ENCODE peak calls at places on chromosomes 2 and 18, in six cellular contexts. V, K, F, Y, G and L are unnamed samples.

GRCh38 chr18:76805221-76805620 is 17.1 kb upstream of the ZNF236 start:
- DNase-seq in V (no peak), K (no peak), F (no peak), Y (no peak), G (no peak), L (peak)

GRCh38 chr18:11750581-11751304 is 61.7 kb downstream of the GNAL start:
- DNase-seq in V (no peak), K (no peak), F (no peak), Y (no peak), G (no peak), L (no peak)

GRCh38 chr2:45120546-45120945 is 111.3 kb upstream of the SIX2 start:
- DNase-seq in V (no peak), K (no peak), F (no peak), Y (no peak), G (no peak), L (no peak)

GRCh38 chr2:86001326-86001725 is 104.4 kb downstream of the POLR1A start:
- DNase-seq in V (no peak), K (no peak), F (no peak), Y (no peak), G (no peak), L (no peak)

GRCh38 chr18:46627136-46627535 is 29.9 kb downstream of the LOXHD1 start:
- DNase-seq in V (no peak), K (no peak), F (no peak), Y (no peak), G (no peak), L (no peak)

GRCh38 chr2:241272722-241273551 is 42.5 kb downstream of the HDLBP start:
- DNase-seq in V (peak), K (no peak), F (peak), Y (peak), G (peak), L (peak)

GRCh38 chr18:40407913-40408312 is 1547.1 kb upstream of the PIK3C3 start:
- DNase-seq in V (no peak), K (no peak), F (no peak), Y (no peak), G (no peak), L (no peak)

GRCh38 chr2:68839260-68839833 is 31.9 kb downstream of the BMP10 start:
- DNase-seq in V (no peak), K (no peak), F (peak), Y (peak), G (no peak), L (peak)

GRCh38 chr18:5251117-5251516 is 44.4 kb downstream of the ZBTB14 start:
- DNase-seq in V (no peak), K (no peak), F (no peak), Y (no peak), G (no peak), L (no peak)

GRCh38 chr2:186984966-186985365 is 136.0 kb upstream of the ZSWIM2 start:
- DNase-seq in V (no peak), K (no peak), F (no peak), Y (no peak), G (no peak), L (no peak)

GRCh38 chr2:7427293-7428060 is 510.3 kb downstream of the RNF144A start:
- DNase-seq in V (no peak), K (peak), F (no peak), Y (peak), G (peak), L (peak)

GRCh38 chr18:65124633-65125032 is 626.2 kb upstream of the CDH7 start:
- DNase-seq in V (no peak), K (no peak), F (no peak), Y (no peak), G (no peak), L (peak)

GRCh38 chr2:2012505-2012904 is 268.2 kb upstream of the PXDN start:
- DNase-seq in V (no peak), K (no peak), F (no peak), Y (no peak), G (no peak), L (no peak)

GRCh38 chr2:128467321-128467901 is 148.7 kb upstream of the HS6ST1 start:
- DNase-seq in V (no peak), K (no peak), F (no peak), Y (no peak), G (no peak), L (no peak)

GRCh38 chr2:44705356-44705755 is 236.1 kb upstream of the SIX3 start:
- DNase-seq in V (no peak), K (peak), F (no peak), Y (no peak), G (peak), L (no peak)

GRCh38 chr2:121266543-121267106 is 18.4 kb downstream of the TFCP2L1 start:
- DNase-seq in V (no peak), K (no peak), F (no peak), Y (no peak), G (no peak), L (no peak)

GRCh38 chr2:48510329-48510728 is 19.6 kb upstream of the STON1 start:
- DNase-seq in V (no peak), K (no peak), F (no peak), Y (no peak), G (no peak), L (peak)

GRCh38 chr18:3041857-3042256 is 28.9 kb upstream of the LPIN2 start:
- DNase-seq in V (no peak), K (no peak), F (no peak), Y (no peak), G (no peak), L (no peak)

GRCh38 chr2:37582371-37582770 is 89.1 kb downstream of the CDC42EP3 start:
- DNase-seq in V (no peak), K (peak), F (no peak), Y (no peak), G (no peak), L (no peak)